ENCODE peak calls at places on chromosomes 2 and 18, in eight cellular contexts. V is adipocyte; D is amniotic stem cell; L is AG08395; Q is activated CD4-positive, alpha-beta memory T cell treated with anti-CD3 and anti-CD28 coated beads for 36 hours; Y is cardiac muscle cell; A is upper lobe of left lung; S is HT-29. N is an unnamed sample.

GRCh38 chr18:9918016-9918680 is 4.3 kb downstream of the VAPA start:
- DNase-seq in Y (peak), V (peak), L (peak), A (no peak), D (no peak), Q (no peak), S (peak), N (no peak)

GRCh38 chr2:47558116-47559078 is 155.4 kb downstream of the MSH2 start:
- DNase-seq in V (no peak), Q (no peak), S (no peak), D (no peak), A (no peak), L (peak), Y (peak), N (no peak)

GRCh38 chr2:218709906-218710305 is 729 bp upstream of the TTLL4 start:
- DNase-seq in S (no peak), Y (no peak), A (no peak), L (no peak), V (no peak), D (no peak), Q (no peak), N (no peak)

GRCh38 chr2:217930783-217931563 is 71.8 kb downstream of the TNS1 start:
- DNase-seq in V (no peak), D (no peak), L (no peak), A (no peak), Y (no peak), S (no peak), Q (no peak), N (no peak)

GRCh38 chr2:161990741-161991140 is 83.3 kb downstream of the DPP4 start:
- DNase-seq in A (no peak), Y (peak), S (no peak), L (peak), V (peak), D (peak), Q (no peak), N (peak)

GRCh38 chr2:236262238-236262637 is 2.0 kb downstream of the ASB18 start:
- DNase-seq in S (no peak), D (no peak), Y (no peak), V (no peak), Q (no peak), A (no peak), L (no peak), N (no peak)

GRCh38 chr2:195498176-195498575 is 158.8 kb upstream of the SLC39A10 start:
- DNase-seq in A (peak), L (no peak), V (no peak), S (peak), Q (peak), Y (peak), D (no peak), N (peak)

GRCh38 chr2:100650151-100650550 is 87.4 kb downstream of the PDCL3 start:
- DNase-seq in S (no peak), Y (no peak), V (no peak), D (no peak), Q (no peak), A (no peak), L (no peak), N (no peak)

GRCh38 chr2:119486196-119486827 is 38.0 kb downstream of the SCTR start:
- DNase-seq in L (no peak), Y (no peak), D (no peak), Q (no peak), S (no peak), V (no peak), A (no peak), N (no peak)

GRCh38 chr18:68244786-68245185 is 470.1 kb downstream of the TMX3 start:
- DNase-seq in Y (peak), D (no peak), V (peak), S (no peak), A (no peak), L (no peak), Q (no peak), N (no peak)